ENCODE peak calls at places on chromosomes 7 and 10, in six cellular contexts. X is mesendoderm, L is IMR-90, Y is H1, B is mesenchymal stem cell, V is trophoblast cell. H is an unnamed sample.

GRCh38 chr10:75097666-75098285 is 13.7 kb upstream of the SAMD8 start:
- DNase-seq in Y (no peak), V (no peak), L (peak; percentile 26), B (peak; percentile 16), X (peak; percentile 67), H (no peak)

GRCh38 chr7:126760914-126761577 is 491.7 kb downstream of the GRM8 start:
- DNase-seq in X (no peak), Y (no peak), B (no peak), L (no peak), V (peak; percentile 2), H (no peak)

GRCh38 chr10:119207713-119208552 is 562 bp downstream of the GRK5 start:
- DNase-seq in B (peak; percentile 76), Y (no peak), V (peak; percentile 70), X (no peak), L (peak; percentile 62), H (peak; percentile 58)

GRCh38 chr10:79046991-79047874 is 21.5 kb upstream of the ZMIZ1 start:
- DNase-seq in L (no peak), X (no peak), B (no peak), V (no peak), Y (no peak), H (no peak)

GRCh38 chr10:114083040-114083439 is 39.4 kb downstream of the ADRB1 start:
- DNase-seq in V (no peak), L (no peak), B (no peak), X (peak; percentile 37), Y (no peak), H (no peak)

GRCh38 chr7:47826754-47827153 is 121.5 kb downstream of the PKD1L1 start:
- DNase-seq in Y (no peak), B (no peak), L (peak; percentile 83), X (no peak), V (no peak), H (no peak)

GRCh38 chr7:123709525-123709924 is 39.3 kb downstream of the WASL start:
- DNase-seq in Y (no peak), L (peak; percentile 31), V (no peak), B (peak; percentile 61), X (peak; percentile 57), H (no peak)

GRCh38 chr7:44112997-44113763 is 9.0 kb downstream of the AEBP1 start:
- DNase-seq in Y (no peak), V (peak; percentile 33), L (no peak), B (no peak), X (no peak), H (no peak)

GRCh38 chr7:158289761-158290523 is 297.7 kb downstream of the PTPRN2 start:
- DNase-seq in B (no peak), X (no peak), Y (no peak), V (no peak), L (no peak), H (no peak)

GRCh38 chr10:125060851-125061556 is 99.4 kb downstream of the CTBP2 start:
- DNase-seq in Y (peak; percentile 34), V (peak; percentile 74), L (peak; percentile 80), B (peak; percentile 80), X (peak; percentile 74), H (peak; percentile 45)

GRCh38 chr10:42990016-42990720 is 86.7 kb upstream of the RET start:
- DNase-seq in B (no peak), V (no peak), Y (no peak), X (no peak), L (no peak), H (no peak)

GRCh38 chr7:137754076-137754851 is 92.5 kb downstream of the DGKI start:
- DNase-seq in V (no peak), L (peak; percentile 17), X (peak; percentile 21), B (no peak), Y (no peak), H (no peak)

GRCh38 chr10:112185959-112186358 is 2.4 kb upstream of the GPAM start:
- DNase-seq in X (no peak), L (no peak), Y (no peak), V (no peak), B (no peak), H (no peak)

GRCh38 chr10:73244866-73245477 is 2.1 kb downstream of the DNAJC9 start:
- DNase-seq in V (no peak), L (no peak), B (peak; percentile 14), X (no peak), Y (no peak), H (no peak)
- H3K4me3 ChIP-seq in V (no peak overlapping the region), L (no peak overlapping the region), B (peak overlapping the region; percentile 91), X (peak overlapping the region; percentile 8), Y (peak overlapping the region; percentile 87), H (no peak overlapping the region)

DNA sequence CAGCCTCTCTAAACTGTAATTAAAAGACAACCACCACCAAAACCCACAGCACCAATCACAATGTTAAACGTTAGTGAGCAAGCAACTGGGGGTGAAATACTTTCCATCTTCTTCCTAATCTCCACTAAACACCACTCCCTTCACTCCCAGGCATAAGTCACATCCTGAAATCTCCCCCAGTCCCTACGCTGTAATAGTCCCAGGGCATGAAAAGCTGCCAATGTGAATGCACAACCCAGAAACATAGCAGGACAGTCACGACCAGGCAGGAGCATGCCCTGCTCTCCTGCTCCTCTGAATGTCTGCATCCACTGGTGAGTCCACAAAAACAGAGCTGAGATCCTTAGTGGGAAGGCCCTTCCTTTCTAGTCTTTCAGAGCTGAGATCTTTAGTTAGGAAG is 288.9 kb downstream of the PARD3 start:
- DNase-seq in B (peak; percentile 68), L (peak; percentile 37), V (no peak), X (peak; percentile 47), Y (no peak), H (no peak)
- H2BK120ac ChIP-seq in B (no peak overlapping the region), L (peak overlapping the region; percentile 98), V (no peak overlapping the region), X (no peak overlapping the region), Y (peak overlapping the region; percentile 22), H (no peak overlapping the region)

GRCh38 chr7:92810242-92810611 is 26.1 kb downstream of the CDK6 start:
- DNase-seq in L (peak; percentile 50), V (peak; percentile 7), X (peak; percentile 26), Y (no peak), B (peak; percentile 58), H (no peak)
- H3K4me3 ChIP-seq in L (no peak overlapping the region), V (no peak overlapping the region), X (no peak overlapping the region), Y (no peak overlapping the region), B (no peak overlapping the region), H (no peak overlapping the region)

GRCh38 chr7:117630907-117631564 is 151.2 kb downstream of the CFTR start:
- DNase-seq in X (no peak), L (no peak), Y (no peak), B (no peak), V (no peak), H (no peak)

GRCh38 chr7:117631652-117632051 is 151.8 kb downstream of the CFTR start:
- DNase-seq in V (no peak), L (no peak), Y (no peak), B (no peak), X (no peak), H (no peak)

DNA sequence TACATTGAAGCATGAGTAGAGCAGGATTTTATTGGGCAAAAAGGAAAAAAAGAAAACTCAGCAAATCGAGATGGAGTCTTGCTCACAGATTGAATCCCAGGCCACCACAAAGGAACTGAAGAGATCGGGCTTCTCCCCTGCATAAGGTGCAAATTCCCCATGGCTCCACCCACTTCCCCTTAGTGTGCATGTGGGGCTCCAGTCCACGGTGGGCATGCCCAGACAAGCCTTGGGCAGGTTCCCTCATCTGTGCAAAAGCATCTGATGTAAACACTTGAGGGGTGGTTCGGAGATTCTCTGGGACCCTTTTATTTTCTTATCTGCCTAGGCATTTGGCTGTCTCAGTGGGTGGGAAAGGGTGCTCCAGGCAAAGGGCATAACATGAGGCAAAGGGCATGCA is 150.7 kb downstream of the CFTR start:
- DNase-seq in Y (no peak), X (no peak), V (no peak), L (no peak), B (no peak), H (no peak)
- H2BK120ac ChIP-seq in Y (peak overlapping the region; percentile 48), X (no peak overlapping the region), V (peak overlapping the region; percentile 90), L (peak overlapping the region; percentile 9), B (no peak overlapping the region), H (no peak overlapping the region)

DNA sequence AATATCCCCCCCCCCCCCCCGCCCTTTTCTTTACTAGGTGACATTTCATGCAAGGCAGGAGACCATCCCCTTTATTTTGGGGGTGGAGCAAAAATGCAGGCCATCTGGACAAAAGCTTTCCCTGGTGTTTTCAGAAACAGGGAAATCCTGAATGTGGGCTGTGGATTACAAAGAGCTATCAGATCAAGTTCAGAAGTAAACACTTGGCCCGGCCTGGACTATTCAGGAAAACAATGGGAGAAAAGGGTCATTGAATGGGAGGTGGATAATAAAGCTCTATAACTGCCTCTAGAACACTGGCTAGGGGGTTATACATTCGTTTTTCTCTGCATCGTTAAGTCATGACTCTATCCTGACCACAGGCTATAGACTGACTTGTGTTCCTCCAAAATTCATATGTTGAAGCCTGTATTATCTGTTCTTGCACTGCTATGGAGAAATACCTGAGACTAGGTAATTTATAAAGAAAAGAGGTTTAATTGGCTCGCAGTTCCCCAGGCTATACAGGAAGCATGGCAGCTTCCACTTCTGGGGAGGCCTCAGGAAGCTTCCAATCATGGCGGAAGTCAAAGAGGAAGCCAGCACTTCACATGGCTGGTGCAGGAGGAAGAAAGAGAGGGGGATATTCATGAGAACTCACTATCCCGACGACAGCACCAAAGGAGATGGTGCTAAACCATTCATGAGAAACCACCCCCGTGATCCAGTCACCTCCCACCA is 84.1 kb upstream of the KDM7A start:
- DNase-seq in X (no peak), B (no peak), L (no peak), V (no peak), Y (no peak), H (no peak)
- H3K4me3 ChIP-seq in X (no peak overlapping the region), B (no peak overlapping the region), L (no peak overlapping the region), V (no peak overlapping the region), Y (no peak overlapping the region), H (no peak overlapping the region)

DNA sequence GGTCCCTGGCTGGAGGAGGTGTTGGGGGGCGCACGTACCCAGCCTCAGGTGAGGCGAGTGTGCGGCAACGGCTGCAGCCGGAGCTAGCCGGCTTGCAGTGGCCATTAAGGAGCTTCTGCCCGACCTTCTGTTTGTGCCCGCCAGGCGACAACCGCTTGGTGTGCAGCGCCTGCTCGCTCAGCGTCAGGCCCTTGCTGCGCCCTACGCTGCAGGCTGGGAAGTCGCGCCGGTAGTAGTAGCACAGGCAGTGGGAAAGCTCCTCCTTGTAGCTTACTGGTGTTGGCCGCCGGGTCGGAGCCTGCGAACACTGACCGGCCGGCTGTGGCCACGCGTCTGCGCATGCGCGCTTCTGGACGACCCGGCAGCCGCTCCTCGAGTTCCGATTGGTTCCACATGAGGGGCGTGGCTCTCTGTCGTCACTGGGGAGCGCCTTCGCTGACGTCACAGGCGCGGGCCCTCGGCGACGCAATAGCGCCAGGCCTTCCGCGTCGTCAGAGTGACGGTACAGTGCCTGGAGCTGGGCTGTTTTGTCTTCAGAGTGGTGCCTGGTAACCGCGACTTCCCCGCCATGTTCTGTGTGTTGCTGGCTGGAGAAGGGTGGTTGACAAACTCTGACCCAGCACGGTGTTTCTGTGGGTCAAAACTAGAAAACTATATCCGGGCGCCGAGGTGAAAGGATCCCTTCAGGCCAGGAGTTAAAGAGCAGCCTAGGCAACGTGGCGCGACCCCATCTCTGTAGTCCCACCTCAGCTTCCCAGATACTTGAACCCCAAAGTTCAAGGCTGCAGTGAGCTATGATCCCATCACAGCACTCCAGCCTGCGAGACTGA is 76.3 kb upstream of the TMEM248 start:
- DNase-seq in B (peak; percentile 98), X (peak; percentile 98), V (peak; percentile 100), Y (peak; percentile 95), L (peak; percentile 98), H (peak; percentile 99)
- H2BK120ac ChIP-seq in B (no peak overlapping the region), X (no peak overlapping the region), V (peak overlapping the region; percentile 75), Y (no peak overlapping the region), L (peak overlapping the region; percentile 28), H (peak overlapping the region; percentile 91)

H was measured in neuronal stem cell.